ENCODE peak calls at places on chromosomes 4 and X, in five cellular contexts. E is GM12878, T is IMR-90, S is A549, Q is SK-N-SH. N is an unnamed sample.

GRCh38 chr4:84258905-84259830 is 239.9 kb downstream of the NKX6-1 start:
- DNase-seq in S (peak), E (peak), Q (no peak), T (peak), N (peak)

GRCh38 chrX:46912673-46913491 is 661 bp downstream of the JADE3 start:
- DNase-seq in E (no peak), T (peak), Q (peak), S (peak), N (peak)

GRCh38 chr4:4225915-4226605 is 669 bp downstream of the OTOP1 start:
- DNase-seq in E (no peak), Q (peak), S (no peak), T (peak), N (no peak)

GRCh38 chr4:18815779-18816173 is 794.2 kb upstream of the LCORL start:
- DNase-seq in E (no peak), Q (no peak), S (no peak), T (no peak), N (no peak)

GRCh38 chr4:26406346-26406975 is 83.8 kb downstream of the CCKAR start:
- DNase-seq in T (peak), S (no peak), E (no peak), Q (no peak), N (no peak)

GRCh38 chrX:111568356-111568755 is 56.9 kb downstream of the SERTM2 start:
- DNase-seq in T (peak), E (no peak), Q (peak), S (peak), N (peak)

GRCh38 chrX:31423575-31424284 is 351.9 kb upstream of the FTHL17 start:
- DNase-seq in T (peak), S (peak), E (no peak), Q (peak), N (peak)

GRCh38 chr4:4415107-4415805 is 28.4 kb downstream of the NSG1 start:
- DNase-seq in Q (no peak), S (peak), E (no peak), T (no peak), N (no peak)

GRCh38 chrX:21960569-21960968 is 20.1 kb downstream of the SMS start:
- DNase-seq in Q (no peak), T (no peak), E (no peak), S (no peak), N (peak)

GRCh38 chrX:9339603-9340569 is 125.0 kb upstream of the TBL1X start:
- DNase-seq in T (no peak), S (no peak), Q (no peak), E (no peak), N (no peak)

GRCh38 chr4:75345436-75345835 is 168.8 kb downstream of the RCHY1 start:
- DNase-seq in E (no peak), S (no peak), T (peak), Q (no peak), N (no peak)

GRCh38 chr4:8044699-8045098 is 105.0 kb upstream of the AFAP1 start:
- DNase-seq in E (no peak), T (no peak), Q (no peak), S (no peak), N (no peak)

GRCh38 chrX:48794993-48795501 is 6.8 kb upstream of the HDAC6 start:
- DNase-seq in Q (no peak), T (peak), S (peak), E (no peak), N (no peak)

GRCh38 chr4:115121351-115122043 is 8.1 kb upstream of the NDST4 start:
- DNase-seq in T (no peak), S (no peak), Q (no peak), E (no peak), N (no peak)

GRCh38 chr4:115119804-115120352 is 6.5 kb upstream of the NDST4 start:
- DNase-seq in T (no peak), E (no peak), S (no peak), Q (no peak), N (no peak)
- TF ChIP-seq RCOR1 in T (no peak), E (no peak), S (no peak), Q (no peak), N (no peak)

GRCh38 chrX:118727686-118728339 is 407 bp downstream of the IL13RA1 start:
- DNase-seq in Q (no peak), S (peak), T (peak), E (no peak), N (no peak)

GRCh38 chrX:118729043-118729652 is 1.7 kb downstream of the IL13RA1 start:
- DNase-seq in E (no peak), S (no peak), T (no peak), Q (no peak), N (no peak)

GRCh38 chrX:118724775-118725174 is 2.6 kb upstream of the IL13RA1 start:
- DNase-seq in T (peak), E (no peak), Q (no peak), S (peak), N (peak)

GRCh38 chrX:118724352-118724751 is 3.1 kb upstream of the IL13RA1 start:
- DNase-seq in S (no peak), E (no peak), T (no peak), Q (no peak), N (no peak)

GRCh38 chrX:118726887-118727685 is at the start of gene IL13RA1:
- DNase-seq in E (no peak), T (peak), Q (peak), S (peak), N (peak)
- TF ChIP-seq SMC3 in E (no peak), T (no peak), Q (no peak), S (no peak), N (no peak)

GRCh38 chrX:11722304-11722703 is 35.7 kb upstream of the MSL3 start:
- DNase-seq in Q (no peak), S (no peak), E (no peak), T (no peak), N (no peak)

GRCh38 chrX:11728556-11728955 is 29.5 kb upstream of the MSL3 start:
- DNase-seq in S (no peak), E (no peak), Q (no peak), T (no peak), N (no peak)

GRCh38 chrX:11725631-11726442 is 32.2 kb upstream of the MSL3 start:
- DNase-seq in S (no peak), Q (no peak), E (no peak), T (no peak), N (no peak)

GRCh38 chrX:11724122-11725017 is 33.7 kb upstream of the MSL3 start:
- DNase-seq in S (peak), T (peak), Q (peak), E (no peak), N (peak)
- TF ChIP-seq RCOR1 in S (no peak), T (no peak), Q (no peak), E (no peak), N (no peak)

DNA sequence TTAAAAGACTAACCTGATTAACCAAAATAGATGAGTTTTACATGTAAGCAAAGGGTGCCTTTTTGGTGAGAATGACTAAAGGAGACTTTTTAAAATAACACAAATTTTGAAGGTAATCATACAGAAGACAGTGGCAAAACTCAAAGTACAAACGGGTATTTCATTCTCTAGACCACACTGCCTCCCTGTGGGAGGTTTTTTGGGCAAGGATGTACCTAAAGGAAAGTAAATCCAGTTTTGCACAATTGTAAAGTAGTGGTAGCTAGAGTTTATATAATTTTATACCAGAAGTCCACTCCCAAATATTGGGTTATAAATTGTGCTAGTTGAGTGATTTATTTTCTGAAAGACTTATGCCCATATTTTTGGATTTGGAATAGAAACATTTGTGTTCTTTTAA is 201.0 kb downstream of the PAPSS1 start:
- DNase-seq in E (no peak), Q (peak), S (peak), T (peak), N (peak)
- TF ChIP-seq SMC3 in E (no peak), Q (peak), S (no peak), T (peak), N (no peak)

GRCh38 chr4:86718152-86718551 is 124.0 kb downstream of the PTPN13 start:
- DNase-seq in T (no peak), Q (no peak), E (no peak), S (no peak), N (no peak)
- TF ChIP-seq RCOR1 in T (no peak), Q (no peak), E (no peak), S (no peak), N (no peak)

DNA sequence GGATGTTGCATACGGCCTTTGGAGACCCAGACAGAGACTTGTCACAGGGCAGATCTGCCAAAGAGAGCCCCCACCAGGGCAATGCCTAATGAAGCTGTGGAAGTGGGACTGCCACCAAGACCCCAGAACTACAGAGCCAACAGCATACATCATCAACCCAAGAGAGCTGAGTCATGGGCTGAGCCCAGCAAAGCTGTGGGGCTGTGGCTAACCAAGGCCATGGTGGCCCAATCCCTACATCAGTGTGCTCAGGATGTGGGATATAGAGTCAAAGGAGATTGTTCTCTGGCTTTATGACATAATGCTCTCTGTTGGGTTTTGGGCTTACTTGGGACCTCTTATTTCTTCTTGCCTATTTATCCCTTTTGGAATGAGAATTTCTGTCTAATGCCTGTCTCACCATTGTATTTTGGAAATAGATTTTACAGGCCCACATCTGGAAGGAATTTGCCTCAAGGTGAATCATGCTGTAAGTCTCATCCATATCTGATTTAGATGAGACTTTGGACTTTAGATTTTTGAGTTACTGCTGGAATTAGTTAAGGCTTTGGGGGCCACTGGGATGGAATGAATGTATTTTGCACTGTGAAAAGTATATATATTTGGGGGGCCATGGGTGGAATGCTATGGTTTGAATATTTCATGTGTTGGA is 5.4 kb upstream of the PRDM5 start:
- DNase-seq in T (no peak), Q (no peak), S (no peak), E (no peak), N (no peak)
- TF ChIP-seq SMC3 in T (no peak), Q (no peak), S (no peak), E (no peak), N (no peak)

GRCh38 chrX:139691493-139691842 is 16.5 kb downstream of the MCF2 start:
- DNase-seq in T (no peak), S (no peak), E (no peak), Q (peak), N (no peak)
- TF ChIP-seq RCOR1 in T (no peak), S (no peak), E (no peak), Q (no peak), N (no peak)

GRCh38 chr4:98081961-98082360 is 61.3 kb downstream of the STPG2 start:
- DNase-seq in T (no peak), S (no peak), E (no peak), Q (no peak), N (no peak)
- TF ChIP-seq SMC3 in T (no peak), S (no peak), E (no peak), Q (no peak), N (no peak)

N was measured in K562.